ENCODE peak calls at places on chromosomes 5 and 9, in eight cellular contexts. X is prostate gland, H is heart left ventricle, C is NB4, E is ovary, V is stomach, U is IMR-90, L is esophagus squamous epithelium. F is an unnamed sample.

GRCh38 chr9:38232895-38233294 is 159.6 kb upstream of the ALDH1B1 start:
- DNase-seq in X (no peak), H (no peak), C (no peak), E (no peak), V (no peak), U (no peak), L (no peak), F (no peak)

GRCh38 chr5:157460921-157461792 is 1.1 kb downstream of the NIPAL4 start:
- DNase-seq in X (no peak), H (no peak), C (no peak), E (no peak), V (no peak), U (no peak), L (no peak), F (no peak)

GRCh38 chr9:9790216-9790872 is 822.5 kb downstream of the PTPRD start:
- DNase-seq in X (no peak), H (no peak), C (peak), E (peak), V (no peak), U (no peak), L (no peak), F (peak)

GRCh38 chr9:17744786-17745185 is 165.9 kb downstream of the SH3GL2 start:
- DNase-seq in X (no peak), H (no peak), C (peak), E (no peak), V (no peak), U (peak), L (no peak), F (no peak)

GRCh38 chr5:35242695-35243258 is 12.5 kb upstream of the PRLR start:
- DNase-seq in X (no peak), H (no peak), C (no peak), E (no peak), V (no peak), U (no peak), L (no peak), F (no peak)

GRCh38 chr5:68953151-68953884 is 140.5 kb upstream of the SLC30A5 start:
- DNase-seq in X (no peak), H (no peak), C (no peak), E (no peak), V (no peak), U (no peak), L (no peak), F (no peak)

GRCh38 chr5:389197-389821 is 53.7 kb upstream of the EXOC3 start:
- DNase-seq in X (peak), H (peak), C (no peak), E (no peak), V (no peak), U (no peak), L (no peak), F (no peak)

GRCh38 chr5:136769900-136770684 is 404.7 kb upstream of the TRPC7 start:
- DNase-seq in X (peak), H (peak), C (peak), E (no peak), V (peak), U (peak), L (no peak), F (peak)

GRCh38 chr5:4230905-4231561 is 635.4 kb downstream of the IRX1 start:
- DNase-seq in X (no peak), H (no peak), C (no peak), E (no peak), V (no peak), U (no peak), L (no peak), F (no peak)

GRCh38 chr9:69549310-69550202 is 122.6 kb downstream of the APBA1 start:
- DNase-seq in X (peak), H (no peak), C (peak), E (no peak), V (no peak), U (peak), L (no peak), F (no peak)

GRCh38 chr5:140118294-140118936 is 4.5 kb downstream of the PURA start:
- DNase-seq in X (no peak), H (no peak), C (no peak), E (no peak), V (no peak), U (peak), L (no peak), F (no peak)
- H3K4me3 ChIP-seq in X (no peak), H (no peak), C (no peak), E (no peak), V (no peak), U (no peak), L (no peak), F (no peak)

DNA sequence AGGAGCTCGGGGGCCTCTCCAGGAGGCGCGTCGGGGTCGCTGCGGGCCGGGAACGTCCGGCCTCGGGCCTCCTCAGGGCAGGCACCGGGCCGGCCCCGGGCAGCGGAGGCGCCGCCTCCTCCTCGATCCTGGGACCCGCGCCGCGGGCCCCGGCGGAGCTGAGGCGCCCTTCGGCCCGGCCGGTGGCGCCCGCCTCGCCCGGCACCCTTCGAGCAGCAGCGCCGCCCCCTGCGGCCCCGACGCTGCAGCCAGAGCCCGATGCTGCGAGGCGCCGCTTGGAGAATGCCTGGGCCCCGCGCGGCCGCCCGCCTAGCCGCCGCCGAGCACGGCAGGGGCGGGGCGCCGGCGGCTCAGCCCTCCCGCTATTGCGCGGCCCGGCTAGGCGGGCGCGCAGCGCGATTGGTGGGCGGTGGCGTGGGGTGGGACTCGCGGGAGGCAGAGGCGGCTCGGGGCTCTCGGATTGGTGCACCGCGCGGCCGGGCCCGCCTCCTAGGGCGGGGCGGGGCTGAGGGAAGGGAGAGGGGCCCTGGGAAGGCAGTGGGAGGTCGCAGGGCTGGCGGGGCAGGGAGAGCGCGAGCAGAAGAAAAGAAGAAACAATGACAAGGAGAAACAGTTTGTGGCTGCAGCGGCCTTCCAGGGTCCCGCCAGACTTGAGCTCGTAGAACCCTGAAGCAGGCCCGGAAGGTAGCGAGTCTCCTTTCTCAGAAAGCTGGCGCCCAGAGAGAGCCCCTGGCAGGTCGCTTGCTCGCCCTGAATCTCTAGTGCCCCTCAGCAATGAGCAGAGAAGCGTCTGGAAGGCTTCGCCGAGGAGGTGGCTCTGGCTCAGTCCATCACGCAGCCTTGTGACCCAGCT is at the start of gene EEIG1:
- DNase-seq in X (peak), H (peak), C (peak), E (peak), V (peak), U (peak), L (peak), F (peak)
- TF ChIP-seq POLR2A in X (peak), H (peak), C (peak), E (peak), V (peak), U (peak), L (peak), F (peak)

DNA sequence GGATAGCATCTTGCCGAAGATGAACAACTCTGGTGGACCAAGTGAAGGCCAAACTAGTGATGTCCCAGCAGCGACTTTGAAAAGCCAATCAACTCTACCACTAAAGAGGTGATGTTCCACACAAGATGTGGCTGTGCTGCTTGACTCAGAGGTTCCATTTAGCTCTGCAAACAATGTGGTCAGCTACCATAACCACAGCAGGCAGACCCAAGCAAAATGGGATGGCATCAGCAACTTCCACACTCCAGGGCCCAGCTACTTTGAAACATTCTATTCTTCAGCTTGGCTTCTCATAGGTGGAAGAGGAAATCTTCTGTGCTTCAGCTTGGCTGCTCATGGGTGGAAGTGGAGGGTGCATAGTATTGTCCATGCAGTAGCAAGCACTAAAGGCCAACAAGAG is 70.5 kb downstream of the IRX2 start:
- DNase-seq in X (no peak), H (no peak), C (no peak), E (no peak), V (no peak), U (no peak), L (no peak), F (no peak)
- TF ChIP-seq CTCF in X (no peak), H (no peak), C (no peak), E (no peak), V (no peak), U (no peak), L (no peak), F (no peak)

GRCh38 chr5:55600536-55601208 is 65.9 kb upstream of the PLPP1 start:
- DNase-seq in X (peak), H (no peak), C (peak), E (no peak), V (no peak), U (peak), L (no peak), F (peak)
- H3K4me3 ChIP-seq in X (no peak), H (peak), C (no peak), E (no peak), V (no peak), U (no peak), L (no peak), F (no peak)

GRCh38 chr9:137213160-137214060 is 7.9 kb downstream of the NDOR1 start:
- DNase-seq in X (no peak), H (no peak), C (no peak), E (no peak), V (no peak), U (no peak), L (no peak), F (no peak)
- TF ChIP-seq POLR2A in X (no peak), H (no peak), C (no peak), E (no peak), V (no peak), U (no peak), L (no peak), F (no peak)

GRCh38 chr5:142171270-142171669 is 62.7 kb downstream of the NDFIP1 start:
- DNase-seq in X (no peak), H (no peak), C (no peak), E (no peak), V (no peak), U (no peak), L (no peak), F (no peak)
- TF ChIP-seq CTCF in X (no peak), H (no peak), C (no peak), E (no peak), V (no peak), U (no peak), L (no peak), F (no peak)

F was measured in adrenal gland.